ENCODE peak calls at places on chromosomes 11 and 22, in six cellular contexts. One of them, this sample, is unnamed.

GRCh38 chr11:92765965-92766371 is 203.5 kb upstream of the MTNR1B start:
- DNase-seq in endothelial cell of umbilical vein: peak; percentile 63
- DNase-seq in GM12878: no peak
- DNase-seq in A549: no peak
- DNase-seq in HepG2: no peak
- DNase-seq in K562: no peak
- DNase-seq in this sample: peak; percentile 28

GRCh38 chr11:503179-503981 is 3.7 kb downstream of the RNH1 start:
- DNase-seq in endothelial cell of umbilical vein: no peak
- DNase-seq in GM12878: peak; percentile 38
- DNase-seq in A549: no peak
- DNase-seq in HepG2: no peak
- DNase-seq in K562: peak; percentile 63
- DNase-seq in this sample: peak; percentile 90

GRCh38 chr11:90288207-90288821 is 65.5 kb upstream of the CHORDC1 start:
- DNase-seq in endothelial cell of umbilical vein: peak; percentile 41
- DNase-seq in GM12878: no peak
- DNase-seq in A549: peak; percentile 40
- DNase-seq in HepG2: peak; percentile 33
- DNase-seq in K562: peak; percentile 24
- DNase-seq in this sample: peak; percentile 39

GRCh38 chr11:122307480-122308085 is 191.6 kb upstream of the BLID start:
- DNase-seq in endothelial cell of umbilical vein: no peak
- DNase-seq in GM12878: no peak
- DNase-seq in A549: no peak
- DNase-seq in HepG2: no peak
- DNase-seq in K562: no peak
- DNase-seq in this sample: no peak

GRCh38 chr11:122850076-122850631 is 11.9 kb downstream of the CRTAM start:
- DNase-seq in endothelial cell of umbilical vein: no peak
- DNase-seq in GM12878: no peak
- DNase-seq in A549: no peak
- DNase-seq in HepG2: no peak
- DNase-seq in K562: no peak
- DNase-seq in this sample: peak; percentile 43

GRCh38 chr11:111603633-111604130 is 1.4 kb downstream of the SIK2 start:
- DNase-seq in endothelial cell of umbilical vein: peak; percentile 49
- DNase-seq in GM12878: no peak
- DNase-seq in A549: no peak
- DNase-seq in HepG2: no peak
- DNase-seq in K562: no peak
- DNase-seq in this sample: peak; percentile 17

GRCh38 chr11:119236891-119237290 is 30.8 kb downstream of the CBL start:
- DNase-seq in endothelial cell of umbilical vein: no peak
- DNase-seq in GM12878: no peak
- DNase-seq in A549: no peak
- DNase-seq in HepG2: no peak
- DNase-seq in K562: no peak
- DNase-seq in this sample: no peak

GRCh38 chr11:35223429-35223828 is 84.5 kb downstream of the CD44 start:
- DNase-seq in endothelial cell of umbilical vein: no peak
- DNase-seq in GM12878: no peak
- DNase-seq in A549: no peak
- DNase-seq in HepG2: no peak
- DNase-seq in K562: no peak
- DNase-seq in this sample: no peak

GRCh38 chr22:38422615-38423511 is 32.1 kb downstream of the KCNJ4 start:
- DNase-seq in endothelial cell of umbilical vein: no peak
- DNase-seq in GM12878: no peak
- DNase-seq in A549: no peak
- DNase-seq in HepG2: no peak
- DNase-seq in K562: peak; percentile 26
- DNase-seq in this sample: no peak

GRCh38 chr22:47168900-47169800 is 406.7 kb downstream of the TBC1D22A start:
- DNase-seq in endothelial cell of umbilical vein: peak; percentile 11
- DNase-seq in GM12878: no peak
- DNase-seq in A549: peak; percentile 6
- DNase-seq in HepG2: peak; percentile 10
- DNase-seq in K562: no peak
- DNase-seq in this sample: peak; percentile 55

GRCh38 chr11:118768715-118769114 is 22.2 kb downstream of the DDX6 start:
- DNase-seq in endothelial cell of umbilical vein: no peak
- DNase-seq in GM12878: no peak
- DNase-seq in A549: no peak
- DNase-seq in HepG2: peak; percentile 12
- DNase-seq in K562: no peak
- DNase-seq in this sample: no peak

GRCh38 chr11:109772846-109773400 is 320.3 kb upstream of the ZC3H12C start:
- DNase-seq in endothelial cell of umbilical vein: no peak
- DNase-seq in GM12878: no peak
- DNase-seq in A549: no peak
- DNase-seq in HepG2: no peak
- DNase-seq in K562: no peak
- DNase-seq in this sample: no peak

GRCh38 chr11:114180301-114181055 is 115.7 kb upstream of the NNMT start:
- DNase-seq in endothelial cell of umbilical vein: peak; percentile 59
- DNase-seq in GM12878: no peak
- DNase-seq in A549: peak; percentile 15
- DNase-seq in HepG2: peak; percentile 12
- DNase-seq in K562: no peak
- DNase-seq in this sample: peak; percentile 59

GRCh38 chr11:68505596-68505995 is 45.0 kb downstream of the PPP6R3 start:
- DNase-seq in endothelial cell of umbilical vein: no peak
- DNase-seq in GM12878: no peak
- DNase-seq in A549: no peak
- DNase-seq in HepG2: no peak
- DNase-seq in K562: no peak
- DNase-seq in this sample: peak; percentile 25

GRCh38 chr11:108886608-108887007 is 221.7 kb downstream of the DDX10 start:
- DNase-seq in endothelial cell of umbilical vein: peak; percentile 70
- DNase-seq in GM12878: no peak
- DNase-seq in A549: peak; percentile 28
- DNase-seq in HepG2: no peak
- DNase-seq in K562: no peak
- DNase-seq in this sample: no peak

GRCh38 chr11:75143420-75143731 is 7.5 kb upstream of the SLCO2B1 start:
- DNase-seq in endothelial cell of umbilical vein: no peak
- DNase-seq in GM12878: no peak
- DNase-seq in A549: no peak
- DNase-seq in HepG2: no peak
- DNase-seq in K562: no peak
- DNase-seq in this sample: no peak

GRCh38 chr11:117835576-117835975 is 11.0 kb upstream of the FXYD2 start:
- DNase-seq in endothelial cell of umbilical vein: no peak
- DNase-seq in GM12878: no peak
- DNase-seq in A549: no peak
- DNase-seq in HepG2: no peak
- DNase-seq in K562: no peak
- DNase-seq in this sample: no peak

GRCh38 chr11:30423886-30424285 is 101.0 kb downstream of the ARL14EP start:
- DNase-seq in endothelial cell of umbilical vein: no peak
- DNase-seq in GM12878: no peak
- DNase-seq in A549: no peak
- DNase-seq in HepG2: no peak
- DNase-seq in K562: no peak
- DNase-seq in this sample: no peak

GRCh38 chr11:16773981-16774710 is 35.7 kb downstream of the C11orf58 start:
- DNase-seq in endothelial cell of umbilical vein: no peak
- DNase-seq in GM12878: no peak
- DNase-seq in A549: no peak
- DNase-seq in HepG2: no peak
- DNase-seq in K562: no peak
- DNase-seq in this sample: no peak

GRCh38 chr22:19772673-19773469 is 12.3 kb downstream of the TBX1 start:
- DNase-seq in endothelial cell of umbilical vein: peak; percentile 83
- DNase-seq in GM12878: peak; percentile 61
- DNase-seq in A549: no peak
- DNase-seq in HepG2: no peak
- DNase-seq in K562: peak; percentile 73
- DNase-seq in this sample: peak; percentile 93

GRCh38 chr11:110478410-110478809 is 48.7 kb downstream of the FDX1 start:
- DNase-seq in endothelial cell of umbilical vein: no peak
- DNase-seq in GM12878: no peak
- DNase-seq in A549: no peak
- DNase-seq in HepG2: no peak
- DNase-seq in K562: peak; percentile 50
- DNase-seq in this sample: peak; percentile 29

GRCh38 chr11:93587858-93588581 is 44.8 kb upstream of the SMCO4 start:
- DNase-seq in endothelial cell of umbilical vein: no peak
- DNase-seq in GM12878: no peak
- DNase-seq in A549: no peak
- DNase-seq in HepG2: no peak
- DNase-seq in K562: peak; percentile 28
- DNase-seq in this sample: no peak

GRCh38 chr11:57971272-57972012 is 52.2 kb upstream of the OR9Q1 start:
- DNase-seq in endothelial cell of umbilical vein: no peak
- DNase-seq in GM12878: no peak
- DNase-seq in A549: no peak
- DNase-seq in HepG2: peak; percentile 16
- DNase-seq in K562: no peak
- DNase-seq in this sample: no peak

GRCh38 chr11:71286701-71287643 is 34.6 kb upstream of the SHANK2 start:
- DNase-seq in endothelial cell of umbilical vein: no peak
- DNase-seq in GM12878: no peak
- DNase-seq in A549: peak; percentile 62
- DNase-seq in HepG2: peak; percentile 38
- DNase-seq in K562: no peak
- DNase-seq in this sample: no peak

GRCh38 chr22:19448076-19448607 is 631 bp upstream of the C22orf39 start:
- DNase-seq in endothelial cell of umbilical vein: no peak
- DNase-seq in GM12878: no peak
- DNase-seq in A549: peak; percentile 31
- DNase-seq in HepG2: peak; percentile 55
- DNase-seq in K562: peak; percentile 84
- DNase-seq in this sample: peak; percentile 70

GRCh38 chr11:105960252-105961245 is 61.5 kb downstream of the MSANTD4 start:
- DNase-seq in endothelial cell of umbilical vein: no peak
- DNase-seq in GM12878: no peak
- DNase-seq in A549: no peak
- DNase-seq in HepG2: peak; percentile 2
- DNase-seq in K562: peak; percentile 13
- DNase-seq in this sample: no peak

DNA sequence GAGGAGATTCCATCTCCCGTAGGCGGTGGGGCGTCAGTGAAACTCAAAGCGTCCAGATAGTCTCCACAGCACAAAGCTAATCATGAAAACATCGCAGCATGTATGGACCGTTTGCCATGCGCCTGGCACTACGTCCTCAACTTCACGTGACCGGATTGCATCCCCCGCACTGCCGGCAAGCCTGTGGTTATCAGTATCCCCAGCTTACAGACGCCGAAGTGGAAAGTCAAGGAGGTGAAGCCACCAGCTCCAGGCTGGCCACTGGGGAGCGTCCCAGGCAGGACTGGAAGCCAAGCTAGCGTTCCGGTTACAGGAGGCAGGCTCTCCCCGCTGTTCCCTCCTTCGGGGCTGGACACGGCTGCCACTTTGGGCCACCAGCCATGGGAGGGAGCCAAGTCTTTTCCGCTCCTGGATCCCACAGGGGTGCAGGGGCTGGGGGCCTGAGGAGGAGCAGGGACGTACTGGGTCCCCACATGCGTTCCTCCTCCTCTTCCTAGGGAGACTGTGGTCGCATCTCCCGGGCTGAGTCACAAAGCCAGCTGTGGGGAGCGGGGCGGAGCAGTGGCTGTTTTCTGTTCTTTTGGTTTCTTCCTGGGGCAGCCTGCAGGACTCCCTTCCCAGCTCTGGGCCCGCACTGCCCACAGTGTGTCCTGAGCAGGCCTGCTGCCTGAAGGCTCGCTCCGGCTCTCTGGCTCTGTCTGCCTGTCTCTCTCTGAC is 4.3 kb upstream of the OSBPL5 start:
- DNase-seq in endothelial cell of umbilical vein: peak; percentile 61
- DNase-seq in GM12878: no peak
- DNase-seq in A549: peak; percentile 31
- DNase-seq in HepG2: no peak
- DNase-seq in K562: peak; percentile 81
- DNase-seq in this sample: peak; percentile 97
- TF ChIP-seq POLR2A in endothelial cell of umbilical vein: no peak
- TF ChIP-seq POLR2A in GM12878: no peak
- TF ChIP-seq POLR2A in A549: no peak
- TF ChIP-seq POLR2A in HepG2: no peak
- TF ChIP-seq POLR2A in K562: peak; percentile 66
- TF ChIP-seq POLR2A in this sample: peak; percentile 37

GRCh38 chr11:126733685-126734084 is 266.9 kb downstream of the KIRREL3 start:
- DNase-seq in endothelial cell of umbilical vein: no peak
- DNase-seq in GM12878: no peak
- DNase-seq in A549: no peak
- DNase-seq in HepG2: no peak
- DNase-seq in K562: no peak
- DNase-seq in this sample: no peak
- H3K4me3 ChIP-seq in endothelial cell of umbilical vein: no peak overlapping the region
- H3K4me3 ChIP-seq in GM12878: no peak overlapping the region
- H3K4me3 ChIP-seq in A549: no peak overlapping the region
- H3K4me3 ChIP-seq in HepG2: no peak overlapping the region
- H3K4me3 ChIP-seq in K562: no peak overlapping the region
- H3K4me3 ChIP-seq in this sample: no peak overlapping the region

DNA sequence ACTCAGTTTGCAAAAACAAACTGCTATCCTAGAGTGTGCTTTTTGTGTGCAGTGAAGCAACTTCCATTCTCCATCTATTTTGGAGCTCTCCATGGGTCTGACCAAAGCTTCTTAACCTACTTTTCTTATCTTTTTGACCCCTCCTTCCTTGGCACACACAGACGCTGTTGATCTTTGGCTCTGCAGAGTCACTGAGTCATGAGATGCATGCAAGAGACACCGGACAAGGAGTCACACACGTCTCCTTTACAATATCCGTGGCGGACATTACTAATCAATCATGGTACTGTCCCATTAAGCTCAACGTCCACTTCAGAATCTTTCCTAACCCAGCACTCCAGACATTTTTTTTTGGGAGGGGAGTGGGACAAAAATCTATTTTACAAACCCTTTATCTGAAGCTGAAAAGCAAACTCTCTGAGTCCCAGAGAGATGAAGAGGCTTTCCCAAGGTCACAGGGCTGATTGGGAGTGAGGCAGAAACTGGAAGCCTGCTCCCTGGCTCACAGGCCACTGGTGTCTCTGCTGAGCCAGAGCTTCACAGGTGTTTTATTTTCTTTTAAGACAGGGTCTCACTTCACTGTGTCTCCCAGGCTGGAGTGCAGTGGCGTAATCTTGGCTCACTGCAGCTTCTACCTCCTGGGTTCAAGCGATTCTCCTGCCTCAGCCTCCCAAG is 165.8 kb upstream of the SYT13 start:
- DNase-seq in endothelial cell of umbilical vein: no peak
- DNase-seq in GM12878: no peak
- DNase-seq in A549: no peak
- DNase-seq in HepG2: no peak
- DNase-seq in K562: no peak
- DNase-seq in this sample: no peak
- TF ChIP-seq MYC in endothelial cell of umbilical vein: no peak
- TF ChIP-seq MYC in GM12878: no peak
- TF ChIP-seq MYC in A549: no peak
- TF ChIP-seq MYC in HepG2: no peak
- TF ChIP-seq MYC in K562: no peak
- TF ChIP-seq MYC in this sample: no peak

DNA sequence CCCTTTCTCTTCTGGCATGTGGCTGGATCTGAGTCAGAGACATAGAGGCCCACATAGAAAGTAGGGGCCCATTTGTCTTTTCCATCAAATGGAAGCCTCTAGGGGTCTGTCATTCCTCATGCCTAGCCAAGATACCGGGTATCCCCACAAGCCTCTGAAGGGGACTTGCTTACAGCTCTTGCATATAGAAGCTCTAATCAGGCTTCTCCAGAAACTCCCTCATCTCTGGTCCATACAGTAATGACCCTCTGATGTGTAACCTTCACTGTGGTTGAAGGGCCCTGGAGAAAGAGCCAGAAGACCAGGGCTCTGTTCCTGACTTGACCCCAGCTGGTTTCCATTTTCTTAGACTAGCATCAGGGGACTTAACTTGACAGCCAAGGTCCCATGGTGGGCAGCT is 244.0 kb downstream of the ST3GAL4 start:
- DNase-seq in endothelial cell of umbilical vein: no peak
- DNase-seq in GM12878: no peak
- DNase-seq in A549: no peak
- DNase-seq in HepG2: no peak
- DNase-seq in K562: no peak
- DNase-seq in this sample: no peak
- TF ChIP-seq POLR2A in endothelial cell of umbilical vein: no peak
- TF ChIP-seq POLR2A in GM12878: no peak
- TF ChIP-seq POLR2A in A549: no peak
- TF ChIP-seq POLR2A in HepG2: no peak
- TF ChIP-seq POLR2A in K562: no peak
- TF ChIP-seq POLR2A in this sample: no peak

This sample was measured in NB4.